ENCODE peak calls at places on chromosomes 4 and X, in six cellular contexts. One of them, this sample, is unnamed.

GRCh38 chr4:36523182-36523581 is 241.8 kb downstream of the DTHD1 start:
- DNase-seq in heart left ventricle: no peak
- DNase-seq in spleen: no peak
- DNase-seq in GM12891: no peak
- DNase-seq in adrenal gland: no peak
- DNase-seq in uterus: no peak
- DNase-seq in this sample: no peak

GRCh38 chr4:125316391-125316780 is 1.6 kb downstream of the FAT4 start:
- DNase-seq in heart left ventricle: peak
- DNase-seq in GM12891: no peak
- DNase-seq in uterus: peak
- DNase-seq in spleen: peak
- DNase-seq in adrenal gland: peak
- DNase-seq in this sample: no peak

GRCh38 chrX:15549189-15550012 is 48.8 kb downstream of the BMX start:
- DNase-seq in heart left ventricle: no peak
- DNase-seq in spleen: no peak
- DNase-seq in uterus: no peak
- DNase-seq in adrenal gland: no peak
- DNase-seq in GM12891: no peak
- DNase-seq in this sample: no peak

GRCh38 chr4:19130836-19131235 is 1109.3 kb upstream of the LCORL start:
- DNase-seq in heart left ventricle: no peak
- DNase-seq in GM12891: no peak
- DNase-seq in spleen: no peak
- DNase-seq in adrenal gland: no peak
- DNase-seq in uterus: no peak
- DNase-seq in this sample: no peak

GRCh38 chr4:66991521-66991920 is 553.8 kb downstream of the CENPC start:
- DNase-seq in uterus: no peak
- DNase-seq in GM12891: no peak
- DNase-seq in heart left ventricle: no peak
- DNase-seq in adrenal gland: no peak
- DNase-seq in spleen: no peak
- DNase-seq in this sample: no peak

GRCh38 chrX:38717871-38718270 is 83.4 kb upstream of the MID1IP1 start:
- DNase-seq in adrenal gland: no peak
- DNase-seq in GM12891: peak
- DNase-seq in heart left ventricle: no peak
- DNase-seq in spleen: no peak
- DNase-seq in uterus: no peak
- DNase-seq in this sample: no peak

GRCh38 chr4:6221296-6221850 is 21.0 kb upstream of the JAKMIP1 start:
- DNase-seq in GM12891: no peak
- DNase-seq in spleen: no peak
- DNase-seq in heart left ventricle: no peak
- DNase-seq in adrenal gland: no peak
- DNase-seq in uterus: no peak
- DNase-seq in this sample: no peak

GRCh38 chr4:120842046-120842445 is 80.5 kb downstream of the PRDM5 start:
- DNase-seq in spleen: no peak
- DNase-seq in adrenal gland: no peak
- DNase-seq in heart left ventricle: no peak
- DNase-seq in GM12891: no peak
- DNase-seq in uterus: no peak
- DNase-seq in this sample: no peak

GRCh38 chr4:152458801-152459302 is 77.0 kb downstream of the FBXW7 start:
- DNase-seq in spleen: no peak
- DNase-seq in uterus: no peak
- DNase-seq in heart left ventricle: no peak
- DNase-seq in GM12891: no peak
- DNase-seq in adrenal gland: no peak
- DNase-seq in this sample: no peak

GRCh38 chrX:132219343-132219768 is at the start of gene RAP2C:
- DNase-seq in GM12891: peak
- DNase-seq in adrenal gland: peak
- DNase-seq in spleen: peak
- DNase-seq in heart left ventricle: peak
- DNase-seq in uterus: peak
- DNase-seq in this sample: peak

GRCh38 chr4:72397314-72397713 is 171.7 kb downstream of the ADAMTS3 start:
- DNase-seq in adrenal gland: no peak
- DNase-seq in uterus: no peak
- DNase-seq in heart left ventricle: no peak
- DNase-seq in GM12891: no peak
- DNase-seq in spleen: no peak
- DNase-seq in this sample: no peak

GRCh38 chr4:165964591-165964990 is 91.6 kb downstream of the TLL1 start:
- DNase-seq in spleen: no peak
- DNase-seq in GM12891: no peak
- DNase-seq in heart left ventricle: no peak
- DNase-seq in adrenal gland: no peak
- DNase-seq in uterus: no peak
- DNase-seq in this sample: no peak

GRCh38 chrX:103640401-103641155 is 11.8 kb downstream of the TCEAL1 start:
- DNase-seq in spleen: no peak
- DNase-seq in heart left ventricle: no peak
- DNase-seq in GM12891: no peak
- DNase-seq in uterus: no peak
- DNase-seq in adrenal gland: no peak
- DNase-seq in this sample: no peak

GRCh38 chrX:130299279-130300009 is 30.7 kb upstream of the ZNF280C start:
- DNase-seq in GM12891: no peak
- DNase-seq in spleen: no peak
- DNase-seq in heart left ventricle: no peak
- DNase-seq in uterus: no peak
- DNase-seq in adrenal gland: no peak
- DNase-seq in this sample: no peak

GRCh38 chr4:74311696-74312313 is 3.5 kb downstream of the EPGN start:
- DNase-seq in GM12891: no peak
- DNase-seq in uterus: no peak
- DNase-seq in adrenal gland: peak
- DNase-seq in spleen: no peak
- DNase-seq in heart left ventricle: no peak
- DNase-seq in this sample: no peak

GRCh38 chr4:6493668-6494304 is 21.4 kb upstream of the PPP2R2C start:
- DNase-seq in GM12891: no peak
- DNase-seq in adrenal gland: no peak
- DNase-seq in uterus: no peak
- DNase-seq in spleen: no peak
- DNase-seq in heart left ventricle: no peak
- DNase-seq in this sample: no peak

GRCh38 chr4:7815562-7815961 is 124.1 kb downstream of the AFAP1 start:
- DNase-seq in heart left ventricle: no peak
- DNase-seq in adrenal gland: peak
- DNase-seq in uterus: no peak
- DNase-seq in spleen: no peak
- DNase-seq in GM12891: no peak
- DNase-seq in this sample: peak

GRCh38 chrX:119605398-119605738 is 856 bp downstream of the NKRF start:
- DNase-seq in GM12891: no peak
- DNase-seq in heart left ventricle: no peak
- DNase-seq in spleen: peak
- DNase-seq in adrenal gland: peak
- DNase-seq in uterus: no peak
- DNase-seq in this sample: no peak

GRCh38 chrX:74931214-74931613 is 6.0 kb upstream of the NEXMIF start:
- DNase-seq in heart left ventricle: no peak
- DNase-seq in spleen: no peak
- DNase-seq in GM12891: no peak
- DNase-seq in uterus: no peak
- DNase-seq in adrenal gland: no peak
- DNase-seq in this sample: no peak

GRCh38 chr4:129415001-129415400 is 319.0 kb downstream of the C4orf33 start:
- DNase-seq in GM12891: no peak
- DNase-seq in uterus: no peak
- DNase-seq in spleen: no peak
- DNase-seq in adrenal gland: no peak
- DNase-seq in heart left ventricle: no peak
- DNase-seq in this sample: no peak

GRCh38 chr4:7060346-7061150 is 7.3 kb downstream of the GRPEL1 start:
- DNase-seq in adrenal gland: no peak
- DNase-seq in heart left ventricle: no peak
- DNase-seq in uterus: no peak
- DNase-seq in spleen: no peak
- DNase-seq in GM12891: no peak
- DNase-seq in this sample: no peak

GRCh38 chr4:155376387-155377268 is at the start of gene MAP9:
- DNase-seq in adrenal gland: peak
- DNase-seq in uterus: peak
- DNase-seq in spleen: peak
- DNase-seq in GM12891: peak
- DNase-seq in heart left ventricle: peak
- DNase-seq in this sample: peak

GRCh38 chrX:10108288-10108687 is 48.5 kb upstream of the CLCN4 start:
- DNase-seq in spleen: no peak
- DNase-seq in heart left ventricle: no peak
- DNase-seq in adrenal gland: no peak
- DNase-seq in uterus: no peak
- DNase-seq in GM12891: no peak
- DNase-seq in this sample: no peak

GRCh38 chr4:2820216-2820982 is 23.2 kb upstream of the ADD1 start:
- DNase-seq in spleen: peak
- DNase-seq in uterus: no peak
- DNase-seq in adrenal gland: no peak
- DNase-seq in GM12891: no peak
- DNase-seq in heart left ventricle: no peak
- DNase-seq in this sample: no peak

GRCh38 chr4:66829310-66829709 is 716.0 kb downstream of the CENPC start:
- DNase-seq in adrenal gland: no peak
- DNase-seq in spleen: no peak
- DNase-seq in heart left ventricle: no peak
- DNase-seq in uterus: no peak
- DNase-seq in GM12891: no peak
- DNase-seq in this sample: no peak

DNA sequence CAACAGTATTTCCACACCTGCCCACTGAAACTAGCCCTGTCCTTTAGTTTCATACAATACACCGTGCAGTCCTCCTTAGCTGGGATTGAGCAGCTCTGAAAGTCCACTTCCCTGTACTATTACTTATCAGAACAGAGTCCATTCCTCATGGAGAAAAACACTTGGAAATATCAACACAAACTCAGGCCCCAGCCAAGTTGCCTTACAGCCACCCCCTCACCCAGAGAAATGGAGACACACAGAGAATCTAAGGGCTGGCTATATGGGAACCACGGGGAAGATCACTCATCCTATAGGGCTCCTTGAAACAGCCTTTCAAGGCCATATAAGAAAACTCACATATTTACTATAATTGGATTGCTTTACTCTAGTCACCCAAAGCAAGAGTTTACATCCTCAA is 1.9 kb downstream of the SCARB2 start:
- DNase-seq in heart left ventricle: no peak
- DNase-seq in uterus: no peak
- DNase-seq in spleen: no peak
- DNase-seq in GM12891: no peak
- DNase-seq in adrenal gland: no peak
- DNase-seq in this sample: no peak
- TF ChIP-seq POLR2A in heart left ventricle: no peak
- TF ChIP-seq POLR2A in uterus: no peak
- TF ChIP-seq POLR2A in spleen: no peak
- TF ChIP-seq POLR2A in GM12891: no peak
- TF ChIP-seq POLR2A in adrenal gland: no peak
- TF ChIP-seq POLR2A in this sample: no peak

GRCh38 chr4:26337612-26338011 is 16.8 kb downstream of the RBPJ start:
- DNase-seq in uterus: no peak
- DNase-seq in GM12891: no peak
- DNase-seq in heart left ventricle: no peak
- DNase-seq in spleen: no peak
- DNase-seq in adrenal gland: no peak
- DNase-seq in this sample: no peak
- TF ChIP-seq POLR2A in uterus: no peak
- TF ChIP-seq POLR2A in GM12891: no peak
- TF ChIP-seq POLR2A in heart left ventricle: no peak
- TF ChIP-seq POLR2A in spleen: no peak
- TF ChIP-seq POLR2A in adrenal gland: no peak
- TF ChIP-seq POLR2A in this sample: no peak

DNA sequence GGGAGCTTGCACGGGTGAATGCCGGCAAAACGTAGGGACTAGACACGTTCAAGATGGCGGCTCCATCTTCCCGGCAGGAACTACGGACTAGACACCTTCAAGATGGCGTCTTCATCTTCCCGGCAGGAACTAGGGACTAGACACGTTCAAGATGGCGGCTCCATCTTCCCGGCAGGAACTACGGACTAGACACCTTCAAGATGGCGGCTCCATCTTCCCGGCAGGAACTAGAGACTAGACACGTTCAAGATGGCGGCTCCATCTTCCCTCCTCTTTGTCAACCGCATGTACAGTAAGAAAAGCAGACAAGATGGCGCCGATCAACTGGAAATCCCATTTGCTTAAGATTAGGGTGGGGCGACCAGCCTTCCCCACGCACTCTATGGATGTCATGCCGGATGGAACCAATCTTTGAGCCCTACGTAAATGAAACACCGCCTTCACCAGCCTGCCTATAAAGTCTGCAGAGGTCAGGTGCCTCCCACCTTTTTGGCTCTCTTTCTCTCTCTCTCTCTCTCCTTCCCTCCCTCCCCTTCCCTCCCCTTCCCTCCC is 222.4 kb downstream of the CRLF2 start:
- DNase-seq in uterus: peak
- DNase-seq in heart left ventricle: peak
- DNase-seq in GM12891: no peak
- DNase-seq in spleen: peak
- DNase-seq in adrenal gland: peak
- DNase-seq in this sample: peak
- TF ChIP-seq POLR2A in uterus: no peak
- TF ChIP-seq POLR2A in heart left ventricle: no peak
- TF ChIP-seq POLR2A in GM12891: no peak
- TF ChIP-seq POLR2A in spleen: no peak
- TF ChIP-seq POLR2A in adrenal gland: no peak
- TF ChIP-seq POLR2A in this sample: no peak

GRCh38 chrX:40172169-40172979 is 74.6 kb upstream of the BCOR start:
- DNase-seq in GM12891: no peak
- DNase-seq in adrenal gland: peak
- DNase-seq in uterus: peak
- DNase-seq in spleen: peak
- DNase-seq in heart left ventricle: peak
- DNase-seq in this sample: no peak
- TF ChIP-seq POLR2A in GM12891: no peak
- TF ChIP-seq POLR2A in adrenal gland: no peak
- TF ChIP-seq POLR2A in uterus: no peak
- TF ChIP-seq POLR2A in spleen: no peak
- TF ChIP-seq POLR2A in heart left ventricle: peak
- TF ChIP-seq POLR2A in this sample: no peak

GRCh38 chrX:29662759-29663503 is 552.4 kb upstream of the MAGEB2 start:
- DNase-seq in GM12891: no peak
- DNase-seq in adrenal gland: peak
- DNase-seq in uterus: no peak
- DNase-seq in spleen: no peak
- DNase-seq in heart left ventricle: no peak
- DNase-seq in this sample: peak

GRCh38 chrX:29665532-29665931 is 549.8 kb upstream of the MAGEB2 start:
- DNase-seq in adrenal gland: no peak
- DNase-seq in uterus: no peak
- DNase-seq in spleen: no peak
- DNase-seq in heart left ventricle: no peak
- DNase-seq in GM12891: no peak
- DNase-seq in this sample: no peak

GRCh38 chrX:29671426-29671825 is 543.9 kb upstream of the MAGEB2 start:
- DNase-seq in uterus: no peak
- DNase-seq in heart left ventricle: no peak
- DNase-seq in GM12891: no peak
- DNase-seq in adrenal gland: no peak
- DNase-seq in spleen: no peak
- DNase-seq in this sample: no peak

GRCh38 chrX:29662101-29662500 is 553.3 kb upstream of the MAGEB2 start:
- DNase-seq in uterus: no peak
- DNase-seq in heart left ventricle: no peak
- DNase-seq in GM12891: no peak
- DNase-seq in spleen: no peak
- DNase-seq in adrenal gland: no peak
- DNase-seq in this sample: no peak

GRCh38 chrX:29666361-29666760 is 549.0 kb upstream of the MAGEB2 start:
- DNase-seq in spleen: no peak
- DNase-seq in uterus: no peak
- DNase-seq in heart left ventricle: no peak
- DNase-seq in GM12891: no peak
- DNase-seq in adrenal gland: no peak
- DNase-seq in this sample: no peak
- TF ChIP-seq POLR2A in spleen: no peak
- TF ChIP-seq POLR2A in uterus: no peak
- TF ChIP-seq POLR2A in heart left ventricle: no peak
- TF ChIP-seq POLR2A in GM12891: no peak
- TF ChIP-seq POLR2A in adrenal gland: no peak
- TF ChIP-seq POLR2A in this sample: no peak

This sample was measured in H54.